ENCODE peak calls at places on chromosomes 13 and 19, in ten cellular contexts. G is activated CD4-positive, alpha-beta T cell treated with anti-CD3 and anti-CD28 coated beads for 48 hours; Y is midbrain; Z is germinal center; I is stimulated activated CD4-positive, alpha-beta T cell treated with anti-CD3 and anti-CD28 coated beads, Interleukin-4, amount 100 ng/mL, for 1 hour; A is stimulated activated CD8-positive, alpha-beta memory T cell treated with anti-CD3 and anti-CD28 coated beads, Interleukin-7, amount 100 ng/mL, for 1 hour; J is astrocyte; L is neural crest cell; O is NCI-H345; W is caudate nucleus. K is an unnamed sample.

GRCh38 chr19:49786432-49786831 is 19.6 kb downstream of the AP2A1 start:
- DNase-seq in G (no peak), Y (no peak), Z (no peak), I (no peak), A (no peak), J (peak; percentile 20), L (no peak), O (no peak), W (no peak), K (peak; percentile 62)

GRCh38 chr19:48216933-48217332 is 38.8 kb downstream of the CARD8 start:
- DNase-seq in G (no peak), Y (no peak), Z (no peak), I (no peak), A (no peak), J (no peak), L (no peak), O (no peak), W (no peak), K (no peak)

GRCh38 chr19:3095375-3096191 is 1.4 kb downstream of the GNA11 start:
- DNase-seq in G (peak; percentile 61), Y (no peak), Z (no peak), I (peak; percentile 64), A (no peak), J (no peak), L (no peak), O (no peak), W (no peak), K (no peak)

GRCh38 chr13:28423010-28423409 is 71.9 kb downstream of the FLT1 start:
- DNase-seq in G (peak; percentile 18), Y (peak; percentile 5), Z (peak; percentile 32), I (no peak), A (no peak), J (no peak), L (no peak), O (no peak), W (no peak), K (peak; percentile 26)

GRCh38 chr19:53158119-53158656 is 665 bp downstream of the ZNF347 start:
- DNase-seq in G (peak; percentile 56), Y (peak; percentile 1), Z (peak; percentile 8), I (peak; percentile 40), A (no peak), J (peak; percentile 13), L (peak; percentile 23), O (peak; percentile 20), W (no peak), K (peak; percentile 76)

GRCh38 chr19:51016798-51017683 is 2.5 kb downstream of the KLK10 start:
- DNase-seq in G (peak; percentile 86), Y (peak; percentile 76), Z (no peak), I (peak; percentile 73), A (no peak), J (no peak), L (peak; percentile 53), O (no peak), W (no peak), K (peak; percentile 84)

GRCh38 chr13:34901577-34901976 is 40.5 kb upstream of the NBEA start:
- DNase-seq in G (no peak), Y (no peak), Z (no peak), I (no peak), A (no peak), J (no peak), L (no peak), O (no peak), W (no peak), K (no peak)

GRCh38 chr13:67632590-67632989 is 402.5 kb upstream of the PCDH9 start:
- DNase-seq in G (no peak), Y (no peak), Z (no peak), I (no peak), A (no peak), J (no peak), L (no peak), O (no peak), W (no peak), K (no peak)

GRCh38 chr13:37481005-37481857 is 117.3 kb downstream of the POSTN start:
- DNase-seq in G (no peak), Y (no peak), Z (no peak), I (no peak), A (no peak), J (peak; percentile 99), L (no peak), O (peak; percentile 44), W (no peak), K (no peak)

GRCh38 chr13:76656496-76656895 is 229.7 kb downstream of the KCTD12 start:
- DNase-seq in G (no peak), Y (no peak), Z (no peak), I (no peak), A (no peak), J (no peak), L (no peak), O (no peak), W (no peak), K (no peak)

GRCh38 chr19:57317503-57317902 is 2.8 kb upstream of the ZNF543 start:
- DNase-seq in G (no peak), Y (no peak), Z (no peak), I (no peak), A (no peak), J (no peak), L (no peak), O (no peak), W (no peak), K (peak; percentile 56)

GRCh38 chr13:74871671-74872070 is 610.3 kb downstream of the TBC1D4 start:
- DNase-seq in G (no peak), Y (no peak), Z (no peak), I (no peak), A (no peak), J (no peak), L (no peak), O (no peak), W (no peak), K (no peak)

GRCh38 chr13:30844548-30845296 is 61.3 kb upstream of the MEDAG start:
- DNase-seq in G (no peak), Y (no peak), Z (no peak), I (no peak), A (no peak), J (no peak), L (no peak), O (no peak), W (no peak), K (no peak)

GRCh38 chr13:98370806-98371553 is 193.9 kb upstream of the RNF113B start:
- DNase-seq in G (no peak), Y (no peak), Z (no peak), I (no peak), A (no peak), J (peak; percentile 80), L (no peak), O (peak; percentile 37), W (no peak), K (peak; percentile 65)

GRCh38 chr13:95924389-95924994 is 128.7 kb downstream of the UGGT2 start:
- DNase-seq in G (no peak), Y (no peak), Z (no peak), I (no peak), A (no peak), J (peak; percentile 92), L (no peak), O (no peak), W (no peak), K (no peak)

GRCh38 chr19:12773571-12773970 is 1.8 kb downstream of the HOOK2 start:
- DNase-seq in G (no peak), Y (no peak), Z (no peak), I (no peak), A (no peak), J (no peak), L (no peak), O (no peak), W (no peak), K (no peak)

GRCh38 chr13:40315416-40316064 is 350.9 kb downstream of the FOXO1 start:
- DNase-seq in G (peak; percentile 69), Y (no peak), Z (no peak), I (peak; percentile 53), A (no peak), J (no peak), L (no peak), O (no peak), W (no peak), K (peak; percentile 24)

GRCh38 chr13:52744842-52745241 is 5.2 kb upstream of the CNMD start:
- DNase-seq in G (no peak), Y (no peak), Z (no peak), I (no peak), A (no peak), J (no peak), L (no peak), O (no peak), W (no peak), K (no peak)

GRCh38 chr13:111999352-111999751 is 67.6 kb upstream of the SOX1 start:
- DNase-seq in G (no peak), Y (no peak), Z (no peak), I (no peak), A (no peak), J (no peak), L (no peak), O (no peak), W (no peak), K (no peak)

GRCh38 chr13:102466836-102467235 is 65.0 kb upstream of the FGF14 start:
- DNase-seq in G (no peak), Y (no peak), Z (no peak), I (no peak), A (no peak), J (no peak), L (no peak), O (no peak), W (no peak), K (no peak)

GRCh38 chr13:110651726-110652230 is 36.4 kb downstream of the NAXD start:
- DNase-seq in G (no peak), Y (no peak), Z (no peak), I (no peak), A (no peak), J (no peak), L (no peak), O (no peak), W (no peak), K (no peak)

GRCh38 chr13:76980075-76980718 is 11.7 kb upstream of the CLN5 start:
- DNase-seq in G (peak; percentile 90), Y (peak; percentile 71), Z (peak; percentile 91), I (peak; percentile 90), A (peak; percentile 68), J (peak; percentile 11), L (peak; percentile 94), O (peak; percentile 86), W (peak; percentile 1), K (peak; percentile 92)

GRCh38 chr13:114077121-114077937 is 55.1 kb downstream of the RASA3 start:
- DNase-seq in G (no peak), Y (no peak), Z (no peak), I (no peak), A (no peak), J (no peak), L (no peak), O (no peak), W (no peak), K (no peak)

GRCh38 chr13:98327326-98328314 is 150.6 kb upstream of the RNF113B start:
- DNase-seq in G (no peak), Y (no peak), Z (no peak), I (no peak), A (no peak), J (peak; percentile 83), L (no peak), O (no peak), W (no peak), K (no peak)

GRCh38 chr19:1811472-1811894 is 593 bp downstream of the ATP8B3 start:
- DNase-seq in G (peak; percentile 72), Y (no peak), Z (no peak), I (peak; percentile 54), A (no peak), J (peak; percentile 34), L (no peak), O (peak; percentile 29), W (no peak), K (peak; percentile 74)

GRCh38 chr13:57631607-57632275 is at the start of gene PCDH17:
- DNase-seq in G (peak; percentile 11), Y (no peak), Z (no peak), I (no peak), A (no peak), J (peak; percentile 62), L (peak; percentile 24), O (no peak), W (peak; percentile 47), K (peak; percentile 37)

GRCh38 chr19:45645631-45646344 is 6.6 kb upstream of the EML2 start:
- DNase-seq in G (peak; percentile 89), Y (peak; percentile 94), Z (peak; percentile 97), I (peak; percentile 80), A (no peak), J (peak; percentile 72), L (peak; percentile 72), O (peak; percentile 90), W (peak; percentile 61), K (peak; percentile 89)

GRCh38 chr19:44005968-44006367 is 3.2 kb downstream of the ZNF230 start:
- DNase-seq in G (no peak), Y (no peak), Z (no peak), I (no peak), A (no peak), J (no peak), L (no peak), O (no peak), W (no peak), K (no peak)